ENCODE peak calls at places on chromosomes 3 and 15, in six cellular contexts. One of them, this sample, is unnamed.

GRCh38 chr3:32155117-32155516 is 48.7 kb downstream of the GPD1L start:
- DNase-seq in astrocyte: no peak
- DNase-seq in ovary: no peak
- DNase-seq in adrenal gland: no peak
- DNase-seq in GM10248: no peak
- DNase-seq in hepatocyte: no peak
- DNase-seq in this sample: no peak

GRCh38 chr15:78872972-78873795 is 494 bp downstream of the MORF4L1 start:
- DNase-seq in hepatocyte: peak; percentile 94
- DNase-seq in GM10248: peak; percentile 86
- DNase-seq in adrenal gland: peak; percentile 72
- DNase-seq in ovary: peak; percentile 68
- DNase-seq in astrocyte: peak; percentile 79
- DNase-seq in this sample: peak; percentile 84

GRCh38 chr3:12993022-12993622 is 80.1 kb downstream of the IQSEC1 start:
- DNase-seq in hepatocyte: peak; percentile 61
- DNase-seq in GM10248: no peak
- DNase-seq in astrocyte: no peak
- DNase-seq in ovary: no peak
- DNase-seq in adrenal gland: peak; percentile 68
- DNase-seq in this sample: no peak

GRCh38 chr15:67174446-67174845 is 80.0 kb downstream of the AAGAB start:
- DNase-seq in GM10248: no peak
- DNase-seq in adrenal gland: no peak
- DNase-seq in hepatocyte: no peak
- DNase-seq in astrocyte: no peak
- DNase-seq in ovary: no peak
- DNase-seq in this sample: no peak

GRCh38 chr15:49060710-49061483 is 14.7 kb upstream of the SECISBP2L start:
- DNase-seq in adrenal gland: no peak
- DNase-seq in hepatocyte: no peak
- DNase-seq in ovary: no peak
- DNase-seq in GM10248: no peak
- DNase-seq in astrocyte: peak; percentile 65
- DNase-seq in this sample: no peak

GRCh38 chr3:193572426-193572908 is 17.8 kb upstream of the ATP13A4 start:
- DNase-seq in GM10248: peak; percentile 50
- DNase-seq in astrocyte: peak; percentile 34
- DNase-seq in ovary: peak; percentile 38
- DNase-seq in hepatocyte: peak; percentile 83
- DNase-seq in adrenal gland: peak; percentile 71
- DNase-seq in this sample: peak; percentile 8

GRCh38 chr3:145737952-145738351 is 423.0 kb downstream of the PLOD2 start:
- DNase-seq in GM10248: no peak
- DNase-seq in hepatocyte: no peak
- DNase-seq in astrocyte: no peak
- DNase-seq in ovary: no peak
- DNase-seq in adrenal gland: no peak
- DNase-seq in this sample: no peak

GRCh38 chr15:52318729-52319500 is 23.3 kb upstream of the MYO5C start:
- DNase-seq in ovary: no peak
- DNase-seq in adrenal gland: no peak
- DNase-seq in GM10248: no peak
- DNase-seq in hepatocyte: no peak
- DNase-seq in astrocyte: no peak
- DNase-seq in this sample: no peak

GRCh38 chr3:80733522-80734176 is 965.9 kb upstream of the ROBO1 start:
- DNase-seq in adrenal gland: peak; percentile 42
- DNase-seq in hepatocyte: peak; percentile 82
- DNase-seq in ovary: no peak
- DNase-seq in GM10248: no peak
- DNase-seq in astrocyte: peak; percentile 81
- DNase-seq in this sample: no peak

GRCh38 chr3:66442254-66443249 is 58.3 kb downstream of the LRIG1 start:
- DNase-seq in astrocyte: peak; percentile 86
- DNase-seq in ovary: peak; percentile 85
- DNase-seq in GM10248: no peak
- DNase-seq in hepatocyte: peak; percentile 41
- DNase-seq in adrenal gland: peak; percentile 30
- DNase-seq in this sample: no peak

GRCh38 chr3:46466871-46467403 is 2.2 kb upstream of the LTF start:
- DNase-seq in GM10248: no peak
- DNase-seq in adrenal gland: no peak
- DNase-seq in hepatocyte: no peak
- DNase-seq in ovary: no peak
- DNase-seq in astrocyte: no peak
- DNase-seq in this sample: no peak

GRCh38 chr3:48585411-48585810 is 9.7 kb downstream of the COL7A1 start:
- DNase-seq in ovary: no peak
- DNase-seq in astrocyte: no peak
- DNase-seq in adrenal gland: no peak
- DNase-seq in GM10248: no peak
- DNase-seq in hepatocyte: no peak
- DNase-seq in this sample: no peak

GRCh38 chr3:111579495-111579894 is 15.7 kb downstream of the ZBED2 start:
- DNase-seq in adrenal gland: no peak
- DNase-seq in hepatocyte: no peak
- DNase-seq in astrocyte: no peak
- DNase-seq in GM10248: no peak
- DNase-seq in ovary: no peak
- DNase-seq in this sample: no peak

GRCh38 chr15:29110733-29111132 is 158.9 kb downstream of the NSMCE3 start:
- DNase-seq in ovary: no peak
- DNase-seq in GM10248: no peak
- DNase-seq in astrocyte: no peak
- DNase-seq in adrenal gland: no peak
- DNase-seq in hepatocyte: no peak
- DNase-seq in this sample: no peak

GRCh38 chr15:29111705-29112281 is 157.8 kb downstream of the NSMCE3 start:
- DNase-seq in GM10248: no peak
- DNase-seq in hepatocyte: no peak
- DNase-seq in astrocyte: no peak
- DNase-seq in adrenal gland: no peak
- DNase-seq in ovary: no peak
- DNase-seq in this sample: no peak

GRCh38 chr15:29107971-29108645 is 161.5 kb downstream of the NSMCE3 start:
- DNase-seq in ovary: no peak
- DNase-seq in astrocyte: no peak
- DNase-seq in hepatocyte: no peak
- DNase-seq in GM10248: no peak
- DNase-seq in adrenal gland: no peak
- DNase-seq in this sample: no peak

GRCh38 chr15:29110176-29110575 is 159.4 kb downstream of the NSMCE3 start:
- DNase-seq in adrenal gland: no peak
- DNase-seq in hepatocyte: no peak
- DNase-seq in astrocyte: no peak
- DNase-seq in ovary: no peak
- DNase-seq in GM10248: no peak
- DNase-seq in this sample: no peak

DNA sequence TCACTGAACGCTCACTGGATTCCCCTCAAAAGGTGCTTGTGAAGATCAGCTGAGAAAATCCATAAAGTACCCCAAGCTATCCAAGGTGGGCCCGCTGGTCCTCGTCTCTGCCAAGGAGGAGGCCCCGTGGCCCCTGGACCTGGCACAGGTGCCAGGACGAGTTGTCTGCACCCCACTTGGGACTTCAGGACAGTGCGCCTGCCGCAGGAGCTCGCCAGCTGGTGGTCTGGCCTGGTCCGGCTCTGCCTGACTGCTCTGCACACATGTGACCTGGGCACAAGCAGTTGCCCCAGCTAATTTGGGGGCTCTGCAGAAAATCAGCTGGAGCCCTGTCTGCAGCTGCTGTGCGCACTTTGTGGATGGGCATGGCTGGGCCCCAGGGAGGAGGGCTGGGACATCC is 159.9 kb downstream of the NSMCE3 start:
- DNase-seq in ovary: no peak
- DNase-seq in adrenal gland: no peak
- DNase-seq in hepatocyte: no peak
- DNase-seq in astrocyte: no peak
- DNase-seq in GM10248: no peak
- DNase-seq in this sample: no peak
- TF ChIP-seq CTCF in ovary: no peak
- TF ChIP-seq CTCF in adrenal gland: no peak
- TF ChIP-seq CTCF in hepatocyte: no peak
- TF ChIP-seq CTCF in astrocyte: no peak
- TF ChIP-seq CTCF in GM10248: no peak
- TF ChIP-seq CTCF in this sample: no peak

DNA sequence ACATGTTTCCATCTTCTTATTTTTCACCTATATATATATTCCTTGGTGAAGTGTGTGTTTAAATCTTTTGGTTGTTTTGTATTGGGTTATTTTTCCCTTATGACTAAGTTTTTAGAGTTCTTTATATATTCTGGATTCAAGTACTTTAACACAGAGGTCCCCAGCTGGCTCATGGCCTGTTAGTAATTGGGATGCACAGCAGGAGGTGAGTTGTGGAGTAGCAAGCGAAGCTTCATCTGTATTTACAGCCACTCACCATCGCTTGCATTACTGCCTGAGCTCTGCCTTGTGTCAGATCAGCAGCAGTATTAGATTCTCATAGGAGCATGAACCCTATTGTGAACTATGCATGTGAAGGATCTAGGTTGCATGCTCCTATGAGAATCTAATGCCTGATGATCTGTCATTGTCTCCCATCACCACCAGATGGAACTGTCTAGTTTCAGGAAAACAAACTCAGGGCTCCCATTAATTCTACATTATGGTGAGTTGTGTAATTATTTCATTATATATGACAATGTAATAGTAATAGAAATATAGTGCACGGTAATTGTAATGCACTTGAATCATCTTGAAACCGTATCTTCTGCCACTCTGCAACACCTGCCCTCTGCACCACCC is 151.6 kb downstream of the RSRC1 start:
- DNase-seq in hepatocyte: no peak
- DNase-seq in ovary: no peak
- DNase-seq in adrenal gland: no peak
- DNase-seq in GM10248: no peak
- DNase-seq in astrocyte: no peak
- DNase-seq in this sample: no peak
- TF ChIP-seq CTCF in hepatocyte: no peak
- TF ChIP-seq CTCF in ovary: no peak
- TF ChIP-seq CTCF in adrenal gland: no peak
- TF ChIP-seq CTCF in GM10248: no peak
- TF ChIP-seq CTCF in astrocyte: no peak
- TF ChIP-seq CTCF in this sample: no peak

DNA sequence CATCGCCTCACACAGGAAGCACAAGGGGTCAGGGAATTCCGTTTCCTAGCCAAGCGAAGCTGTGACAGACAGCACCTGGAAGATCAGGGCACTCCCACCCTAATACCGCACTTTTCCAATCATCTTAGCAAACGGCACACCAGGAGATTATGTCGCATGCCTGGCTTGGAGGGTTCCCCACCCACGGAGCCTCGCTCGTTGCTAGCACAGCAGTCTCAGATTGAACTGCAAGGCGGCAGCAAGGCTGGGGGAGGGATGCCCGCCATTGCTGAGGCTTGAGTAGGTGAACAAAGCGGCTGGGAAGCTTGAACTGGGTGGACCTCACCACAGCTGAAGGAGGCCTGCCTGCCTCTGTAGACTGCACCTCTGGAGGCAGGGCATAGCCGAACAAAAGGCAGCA is 384.8 kb downstream of the CNTN6 start:
- DNase-seq in hepatocyte: no peak
- DNase-seq in adrenal gland: no peak
- DNase-seq in GM10248: no peak
- DNase-seq in ovary: no peak
- DNase-seq in astrocyte: no peak
- DNase-seq in this sample: no peak
- TF ChIP-seq CTCF in hepatocyte: no peak
- TF ChIP-seq CTCF in adrenal gland: no peak
- TF ChIP-seq CTCF in GM10248: no peak
- TF ChIP-seq CTCF in ovary: no peak
- TF ChIP-seq CTCF in astrocyte: no peak
- TF ChIP-seq CTCF in this sample: no peak

GRCh38 chr15:33699691-33700447 is 268.4 kb upstream of the CHRM5 start:
- DNase-seq in astrocyte: no peak
- DNase-seq in hepatocyte: peak; percentile 17
- DNase-seq in adrenal gland: no peak
- DNase-seq in GM10248: no peak
- DNase-seq in ovary: no peak
- DNase-seq in this sample: no peak

GRCh38 chr15:33700695-33701303 is 267.5 kb upstream of the CHRM5 start:
- DNase-seq in GM10248: peak; percentile 56
- DNase-seq in hepatocyte: peak; percentile 82
- DNase-seq in ovary: peak; percentile 43
- DNase-seq in adrenal gland: peak; percentile 57
- DNase-seq in astrocyte: peak; percentile 55
- DNase-seq in this sample: peak; percentile 47

GRCh38 chr15:33699145-33699544 is 269.2 kb upstream of the CHRM5 start:
- DNase-seq in GM10248: no peak
- DNase-seq in astrocyte: no peak
- DNase-seq in adrenal gland: no peak
- DNase-seq in hepatocyte: no peak
- DNase-seq in ovary: no peak
- DNase-seq in this sample: no peak

GRCh38 chr15:33698128-33698527 is 270.2 kb upstream of the CHRM5 start:
- DNase-seq in astrocyte: no peak
- DNase-seq in GM10248: no peak
- DNase-seq in adrenal gland: no peak
- DNase-seq in hepatocyte: no peak
- DNase-seq in ovary: no peak
- DNase-seq in this sample: no peak

DNA sequence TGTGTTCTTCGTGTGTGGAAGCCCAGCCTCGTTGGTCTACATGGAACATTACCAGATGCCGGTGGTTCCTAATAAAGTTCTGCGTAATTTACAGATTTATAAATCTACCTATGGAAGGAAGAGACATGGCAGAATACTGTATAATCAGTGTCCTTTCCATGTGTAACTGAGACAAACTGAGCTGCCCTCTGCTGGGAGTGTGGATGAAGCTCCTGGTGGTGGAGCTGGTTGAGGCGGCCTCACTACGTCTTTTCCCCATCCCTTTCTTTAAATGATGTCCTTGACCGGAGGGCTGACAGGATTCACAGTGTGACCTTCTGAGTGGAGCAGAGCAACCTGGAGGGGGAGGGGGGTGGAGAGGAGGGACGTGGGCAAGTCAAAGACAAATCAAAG is 267.0 kb upstream of the CHRM5 start:
- DNase-seq in GM10248: no peak
- DNase-seq in hepatocyte: no peak
- DNase-seq in adrenal gland: no peak
- DNase-seq in ovary: no peak
- DNase-seq in astrocyte: no peak
- DNase-seq in this sample: no peak
- TF ChIP-seq CTCF in GM10248: no peak
- TF ChIP-seq CTCF in hepatocyte: no peak
- TF ChIP-seq CTCF in adrenal gland: no peak
- TF ChIP-seq CTCF in ovary: no peak
- TF ChIP-seq CTCF in astrocyte: no peak
- TF ChIP-seq CTCF in this sample: no peak

DNA sequence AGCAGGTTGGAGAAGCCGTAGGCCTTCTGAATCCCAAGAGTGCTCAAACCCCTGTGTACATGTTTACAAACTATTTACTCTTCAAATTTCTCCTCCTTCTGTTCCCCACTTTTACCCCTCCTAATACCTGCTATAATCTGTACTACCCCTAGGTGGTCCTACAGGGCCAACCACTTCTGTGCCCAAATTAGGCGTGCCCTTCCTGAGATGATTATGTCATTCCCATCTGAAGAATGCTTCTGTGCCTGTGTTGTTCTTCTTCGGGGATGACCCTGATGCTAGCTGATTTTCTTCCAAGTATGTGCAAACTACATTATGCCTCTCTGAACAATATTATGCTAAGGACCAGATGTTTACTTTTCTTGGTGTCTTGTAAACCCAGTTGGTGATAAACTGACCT is 20.5 kb downstream of the RBP2 start:
- DNase-seq in adrenal gland: no peak
- DNase-seq in GM10248: no peak
- DNase-seq in hepatocyte: no peak
- DNase-seq in astrocyte: no peak
- DNase-seq in ovary: no peak
- DNase-seq in this sample: no peak
- TF ChIP-seq CTCF in adrenal gland: peak; percentile 25
- TF ChIP-seq CTCF in GM10248: peak; percentile 8
- TF ChIP-seq CTCF in hepatocyte: no peak
- TF ChIP-seq CTCF in astrocyte: peak; percentile 5
- TF ChIP-seq CTCF in ovary: no peak
- TF ChIP-seq CTCF in this sample: no peak